ENCODE peak calls at places on chromosomes 1 and 21, in seven cellular contexts. G is H1, N is SK-N-SH, F is HCT116, Y is GM12878, J is K562, M is HepG2. B is an unnamed sample.

GRCh38 chr1:65148548-65149390 is 766 bp downstream of the AK4 start:
- DNase-seq in M (no peak), G (peak), Y (peak), N (peak), J (peak), F (no peak), B (peak)

GRCh38 chr1:39047374-39048229 is 21.5 kb downstream of the NDUFS5 start:
- DNase-seq in J (peak), Y (peak), M (peak), N (no peak), F (no peak), G (no peak), B (no peak)

GRCh38 chr1:107820797-107821196 is 144.2 kb downstream of the VAV3 start:
- DNase-seq in Y (no peak), M (no peak), N (no peak), F (no peak), J (no peak), G (no peak), B (no peak)

GRCh38 chr1:36565576-36566501 is 83.1 kb upstream of the CSF3R start:
- DNase-seq in G (peak), J (no peak), M (no peak), F (no peak), Y (no peak), N (no peak), B (no peak)

GRCh38 chr1:184387871-184388670 is 1.2 kb downstream of the C1orf21 start:
- DNase-seq in Y (no peak), J (no peak), M (no peak), N (peak), G (no peak), F (no peak), B (no peak)

GRCh38 chr1:24605534-24606295 is 37.4 kb upstream of the SRRM1 start:
- DNase-seq in Y (no peak), N (no peak), M (peak), G (no peak), F (no peak), J (no peak), B (no peak)

GRCh38 chr1:116909511-116910378 is at the start of gene PTGFRN:
- DNase-seq in M (no peak), J (peak), Y (no peak), F (peak), N (peak), G (peak), B (peak)

GRCh38 chr1:117795190-117795589 is 134.2 kb downstream of the GDAP2 start:
- DNase-seq in J (peak), F (no peak), M (no peak), N (no peak), Y (no peak), G (no peak), B (no peak)

GRCh38 chr1:236021424-236022135 is 43.3 kb downstream of the NID1 start:
- DNase-seq in J (no peak), Y (no peak), N (no peak), M (no peak), F (no peak), G (no peak), B (no peak)

GRCh38 chr1:1245178-1245839 is 1.2 kb downstream of the C1QTNF12 start:
- DNase-seq in Y (no peak), G (no peak), F (no peak), M (peak), N (no peak), J (no peak), B (no peak)

GRCh38 chr1:101144868-101145808 is 91.7 kb upstream of the S1PR1 start:
- DNase-seq in G (no peak), F (no peak), Y (peak), N (no peak), J (no peak), M (no peak), B (no peak)

GRCh38 chr1:112394743-112395062 is 1.3 kb upstream of the CTTNBP2NL start:
- DNase-seq in Y (no peak), G (no peak), F (no peak), N (no peak), M (no peak), J (no peak), B (no peak)

GRCh38 chr1:32454726-32455125 is 10.1 kb upstream of the ZBTB8B start:
- DNase-seq in Y (no peak), M (peak), N (peak), G (no peak), J (no peak), F (no peak), B (no peak)

GRCh38 chr1:50481142-50481736 is 58.0 kb upstream of the DMRTA2 start:
- DNase-seq in J (no peak), Y (no peak), M (no peak), F (no peak), N (no peak), G (no peak), B (no peak)

GRCh38 chr1:215599418-215599817 is 32.3 kb downstream of the KCTD3 start:
- DNase-seq in M (no peak), Y (no peak), J (peak), G (no peak), F (no peak), N (no peak), B (peak)

GRCh38 chr1:236888903-236889302 is 93.8 kb downstream of the MTR start:
- DNase-seq in M (no peak), N (no peak), Y (no peak), G (no peak), J (no peak), F (no peak), B (no peak)

GRCh38 chr1:244887281-244887680 is 22.9 kb upstream of the HNRNPU start:
- DNase-seq in G (no peak), Y (no peak), J (no peak), F (no peak), N (no peak), M (no peak), B (peak)

GRCh38 chr1:109782514-109782913 is 18.8 kb upstream of the EPS8L3 start:
- DNase-seq in Y (no peak), F (no peak), M (no peak), J (no peak), N (no peak), G (no peak), B (no peak)

GRCh38 chr1:248757784-248758195 is 2.2 kb upstream of the LYPD8 start:
- DNase-seq in F (no peak), J (no peak), Y (no peak), G (no peak), M (peak), N (no peak), B (no peak)

GRCh38 chr1:150415800-150416199 is 51.9 kb downstream of the RPRD2 start:
- DNase-seq in N (no peak), F (no peak), M (no peak), J (no peak), G (no peak), Y (no peak), B (no peak)

GRCh38 chr1:202170726-202171125 is 10.3 kb upstream of the PTPN7 start:
- DNase-seq in M (no peak), Y (no peak), G (no peak), F (no peak), N (no peak), J (no peak), B (no peak)

GRCh38 chr1:113811353-113811887 is 856 bp downstream of the RSBN1 start:
- DNase-seq in J (peak), N (peak), F (no peak), G (no peak), M (peak), Y (no peak), B (no peak)

GRCh38 chr1:214492405-214493075 is 58.9 kb downstream of the PTPN14 start:
- DNase-seq in Y (no peak), N (no peak), J (no peak), F (no peak), G (no peak), M (no peak), B (no peak)

GRCh38 chr1:160357286-160358002 is 9.4 kb upstream of the NHLH1 start:
- DNase-seq in Y (no peak), G (no peak), M (no peak), F (no peak), J (no peak), N (no peak), B (no peak)

GRCh38 chr1:10400013-10400412 is 1.1 kb downstream of the PGD start:
- DNase-seq in Y (no peak), M (no peak), F (no peak), N (no peak), G (no peak), J (peak), B (no peak)

GRCh38 chr1:42937836-42938595 is 20.7 kb downstream of the SLC2A1 start:
- DNase-seq in F (no peak), G (no peak), M (no peak), Y (no peak), J (no peak), N (no peak), B (no peak)

GRCh38 chr1:27637052-27637451 is 2.1 kb upstream of the FGR start:
- DNase-seq in F (no peak), M (no peak), G (no peak), J (no peak), N (no peak), Y (no peak), B (no peak)

GRCh38 chr1:61782771-61783170 is 40.5 kb downstream of the PATJ start:
- DNase-seq in J (peak), F (no peak), N (no peak), Y (peak), G (no peak), M (no peak), B (no peak)

GRCh38 chr1:18948048-18948912 is 8.2 kb downstream of the IFFO2 start:
- DNase-seq in G (no peak), J (no peak), N (no peak), M (no peak), Y (no peak), F (no peak), B (no peak)

GRCh38 chr1:163202833-163203451 is at the start of gene RGS5:
- DNase-seq in Y (no peak), M (no peak), G (peak), F (no peak), J (no peak), N (peak), B (no peak)

GRCh38 chr1:184664042-184664659 is 90.5 kb downstream of the EDEM3 start:
- DNase-seq in F (peak), M (peak), G (peak), Y (no peak), N (peak), J (peak), B (peak)

GRCh38 chr1:109819365-109819764 is 55.6 kb upstream of the EPS8L3 start:
- DNase-seq in N (no peak), J (no peak), F (no peak), Y (no peak), M (no peak), G (peak), B (no peak)

GRCh38 chr1:51423098-51423821 is 92.9 kb upstream of the TTC39A start:
- DNase-seq in N (no peak), G (no peak), J (peak), Y (no peak), F (no peak), M (no peak), B (no peak)

GRCh38 chr1:160972939-160973338 is 18.3 kb upstream of the ITLN2 start:
- DNase-seq in J (no peak), N (no peak), Y (no peak), F (no peak), G (no peak), M (no peak), B (no peak)

GRCh38 chr1:201515895-201516294 is 9.0 kb upstream of the CSRP1 start:
- DNase-seq in Y (no peak), N (no peak), M (no peak), F (no peak), G (no peak), J (peak), B (no peak)

GRCh38 chr1:212975607-212975918 is 25.2 kb downstream of the VASH2 start:
- DNase-seq in M (no peak), J (no peak), N (no peak), F (no peak), G (no peak), Y (no peak), B (no peak)

GRCh38 chr1:97758589-97759057 is 162.2 kb downstream of the DPYD start:
- DNase-seq in M (no peak), N (no peak), Y (no peak), J (no peak), G (no peak), F (no peak), B (no peak)

DNA sequence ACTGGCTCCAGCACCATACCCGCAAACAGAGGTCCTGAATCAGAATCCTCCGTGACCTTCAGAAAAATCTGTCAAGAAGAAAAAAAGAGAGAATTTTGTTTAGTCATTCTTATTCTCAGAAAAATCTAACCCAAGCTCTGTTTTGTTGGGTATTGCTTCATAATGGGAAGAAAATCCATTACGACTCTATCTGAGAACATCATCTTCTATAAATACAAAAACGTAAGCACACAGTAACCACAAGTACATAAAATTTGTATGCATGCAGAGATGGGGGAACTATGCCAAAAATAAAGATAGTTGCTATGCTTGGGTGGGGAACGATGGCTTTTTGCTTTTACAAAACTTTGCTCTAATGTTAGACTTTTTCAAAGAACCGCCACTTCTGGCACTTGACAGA is 84.2 kb downstream of the ABCA4 start:
- DNase-seq in J (no peak), Y (no peak), N (no peak), M (no peak), G (no peak), F (no peak), B (no peak)
- TF ChIP-seq JUND in J (no peak), Y (no peak), N (peak), M (no peak), G (no peak), F (no peak), B (no peak)

GRCh38 chr21:46532080-46532479 is 72.8 kb downstream of the S100B start:
- DNase-seq in F (no peak), N (no peak), G (no peak), M (no peak), J (no peak), Y (no peak), B (no peak)
- TF ChIP-seq JUND in F (no peak), N (no peak), G (no peak), M (no peak), J (no peak), Y (no peak), B (no peak)

GRCh38 chr1:92096317-92096716 is 16.2 kb downstream of the BTBD8 start:
- DNase-seq in J (no peak), M (no peak), G (no peak), F (no peak), Y (no peak), N (no peak), B (no peak)

GRCh38 chr1:92091625-92092024 is 11.5 kb downstream of the BTBD8 start:
- DNase-seq in M (no peak), G (no peak), N (no peak), F (no peak), Y (no peak), J (no peak), B (no peak)

GRCh38 chr1:92094112-92094511 is 14.0 kb downstream of the BTBD8 start:
- DNase-seq in N (no peak), Y (no peak), F (no peak), M (no peak), J (no peak), G (no peak), B (no peak)

GRCh38 chr1:92094595-92094994 is 14.4 kb downstream of the BTBD8 start:
- DNase-seq in M (no peak), J (no peak), F (no peak), N (no peak), Y (no peak), G (no peak), B (no peak)

GRCh38 chr1:92095868-92096267 is 15.7 kb downstream of the BTBD8 start:
- DNase-seq in N (no peak), Y (no peak), G (no peak), F (no peak), M (no peak), J (no peak), B (no peak)
- TF ChIP-seq JUND in N (no peak), Y (no peak), G (no peak), F (no peak), M (no peak), J (no peak), B (no peak)

GRCh38 chr1:211133393-211133840 is 531 bp downstream of the KCNH1 start:
- DNase-seq in M (no peak), J (no peak), F (no peak), G (peak), N (peak), Y (no peak), B (no peak)
- TF ChIP-seq JUND in M (no peak), J (no peak), F (no peak), G (no peak), N (no peak), Y (no peak), B (no peak)

B was measured in T47D.